ENCODE peak calls at places on chromosomes 11 and 22, in ten cellular contexts. One of them, this sample, is unnamed.

GRCh38 chr11:72735495-72736027 is 16.6 kb downstream of the ARAP1 start:
- DNase-seq in fibroblast of lung: peak
- DNase-seq in CD14-positive monocyte: no peak
- DNase-seq in AG04449: no peak
- DNase-seq in kidney: peak
- DNase-seq in A549: no peak
- DNase-seq in right lobe of liver: no peak
- DNase-seq in foreskin fibroblast: peak
- DNase-seq in B cell: no peak
- DNase-seq in GM12865: no peak
- DNase-seq in this sample: no peak

GRCh38 chr11:124394408-124394807 is 4.4 kb downstream of the OR8B3 start:
- DNase-seq in A549: no peak
- DNase-seq in B cell: no peak
- DNase-seq in kidney: no peak
- DNase-seq in right lobe of liver: no peak
- DNase-seq in AG04449: no peak
- DNase-seq in CD14-positive monocyte: no peak
- DNase-seq in fibroblast of lung: peak
- DNase-seq in foreskin fibroblast: peak
- DNase-seq in GM12865: no peak
- DNase-seq in this sample: no peak

GRCh38 chr22:48851933-48852549 is 975.6 kb downstream of the BRD1 start:
- DNase-seq in B cell: no peak
- DNase-seq in A549: no peak
- DNase-seq in AG04449: no peak
- DNase-seq in foreskin fibroblast: no peak
- DNase-seq in right lobe of liver: peak
- DNase-seq in kidney: peak
- DNase-seq in CD14-positive monocyte: no peak
- DNase-seq in fibroblast of lung: no peak
- DNase-seq in GM12865: no peak
- DNase-seq in this sample: no peak

GRCh38 chr11:111734383-111735261 is 31.6 kb downstream of the PPP2R1B start:
- DNase-seq in B cell: no peak
- DNase-seq in AG04449: no peak
- DNase-seq in GM12865: no peak
- DNase-seq in foreskin fibroblast: peak
- DNase-seq in CD14-positive monocyte: no peak
- DNase-seq in kidney: peak
- DNase-seq in A549: no peak
- DNase-seq in fibroblast of lung: no peak
- DNase-seq in right lobe of liver: no peak
- DNase-seq in this sample: no peak

GRCh38 chr11:96863520-96863919 is 473.7 kb downstream of the JRKL start:
- DNase-seq in CD14-positive monocyte: no peak
- DNase-seq in foreskin fibroblast: no peak
- DNase-seq in A549: no peak
- DNase-seq in kidney: no peak
- DNase-seq in B cell: no peak
- DNase-seq in right lobe of liver: peak
- DNase-seq in AG04449: no peak
- DNase-seq in GM12865: no peak
- DNase-seq in fibroblast of lung: no peak
- DNase-seq in this sample: no peak

GRCh38 chr11:110362916-110363574 is 66.6 kb upstream of the RDX start:
- DNase-seq in foreskin fibroblast: peak
- DNase-seq in GM12865: peak
- DNase-seq in CD14-positive monocyte: no peak
- DNase-seq in AG04449: no peak
- DNase-seq in A549: no peak
- DNase-seq in fibroblast of lung: no peak
- DNase-seq in kidney: no peak
- DNase-seq in B cell: no peak
- DNase-seq in right lobe of liver: peak
- DNase-seq in this sample: no peak

GRCh38 chr22:43173566-43173965 is 13.4 kb downstream of the TTLL12 start:
- DNase-seq in A549: no peak
- DNase-seq in fibroblast of lung: no peak
- DNase-seq in B cell: no peak
- DNase-seq in right lobe of liver: no peak
- DNase-seq in GM12865: no peak
- DNase-seq in foreskin fibroblast: no peak
- DNase-seq in AG04449: no peak
- DNase-seq in kidney: peak
- DNase-seq in CD14-positive monocyte: no peak
- DNase-seq in this sample: no peak

GRCh38 chr11:131865860-131866259 is 495.4 kb downstream of the NTM start:
- DNase-seq in fibroblast of lung: no peak
- DNase-seq in CD14-positive monocyte: no peak
- DNase-seq in GM12865: no peak
- DNase-seq in B cell: no peak
- DNase-seq in A549: no peak
- DNase-seq in foreskin fibroblast: no peak
- DNase-seq in AG04449: no peak
- DNase-seq in right lobe of liver: no peak
- DNase-seq in kidney: no peak
- DNase-seq in this sample: no peak

GRCh38 chr11:62588966-62589637 is 2.2 kb downstream of the TUT1 start:
- DNase-seq in fibroblast of lung: no peak
- DNase-seq in GM12865: no peak
- DNase-seq in right lobe of liver: no peak
- DNase-seq in A549: no peak
- DNase-seq in CD14-positive monocyte: no peak
- DNase-seq in foreskin fibroblast: peak
- DNase-seq in AG04449: no peak
- DNase-seq in kidney: peak
- DNase-seq in B cell: no peak
- DNase-seq in this sample: peak

GRCh38 chr22:24440270-24440717 is 12.9 kb downstream of the ADORA2A start:
- DNase-seq in kidney: peak
- DNase-seq in fibroblast of lung: no peak
- DNase-seq in AG04449: no peak
- DNase-seq in B cell: no peak
- DNase-seq in GM12865: no peak
- DNase-seq in CD14-positive monocyte: peak
- DNase-seq in A549: no peak
- DNase-seq in foreskin fibroblast: no peak
- DNase-seq in right lobe of liver: peak
- DNase-seq in this sample: no peak

GRCh38 chr22:24435861-24436351 is 8.5 kb downstream of the ADORA2A start:
- DNase-seq in A549: no peak
- DNase-seq in foreskin fibroblast: peak
- DNase-seq in kidney: peak
- DNase-seq in fibroblast of lung: no peak
- DNase-seq in right lobe of liver: peak
- DNase-seq in GM12865: no peak
- DNase-seq in CD14-positive monocyte: peak
- DNase-seq in AG04449: no peak
- DNase-seq in B cell: no peak
- DNase-seq in this sample: no peak

GRCh38 chr22:24437091-24437490 is 9.7 kb downstream of the ADORA2A start:
- DNase-seq in kidney: peak
- DNase-seq in B cell: no peak
- DNase-seq in right lobe of liver: peak
- DNase-seq in foreskin fibroblast: no peak
- DNase-seq in A549: no peak
- DNase-seq in AG04449: no peak
- DNase-seq in GM12865: no peak
- DNase-seq in fibroblast of lung: no peak
- DNase-seq in CD14-positive monocyte: no peak
- DNase-seq in this sample: no peak

GRCh38 chr22:24436553-24436952 is 9.2 kb downstream of the ADORA2A start:
- DNase-seq in foreskin fibroblast: no peak
- DNase-seq in fibroblast of lung: no peak
- DNase-seq in A549: no peak
- DNase-seq in AG04449: no peak
- DNase-seq in kidney: peak
- DNase-seq in CD14-positive monocyte: peak
- DNase-seq in GM12865: no peak
- DNase-seq in right lobe of liver: peak
- DNase-seq in B cell: no peak
- DNase-seq in this sample: no peak

DNA sequence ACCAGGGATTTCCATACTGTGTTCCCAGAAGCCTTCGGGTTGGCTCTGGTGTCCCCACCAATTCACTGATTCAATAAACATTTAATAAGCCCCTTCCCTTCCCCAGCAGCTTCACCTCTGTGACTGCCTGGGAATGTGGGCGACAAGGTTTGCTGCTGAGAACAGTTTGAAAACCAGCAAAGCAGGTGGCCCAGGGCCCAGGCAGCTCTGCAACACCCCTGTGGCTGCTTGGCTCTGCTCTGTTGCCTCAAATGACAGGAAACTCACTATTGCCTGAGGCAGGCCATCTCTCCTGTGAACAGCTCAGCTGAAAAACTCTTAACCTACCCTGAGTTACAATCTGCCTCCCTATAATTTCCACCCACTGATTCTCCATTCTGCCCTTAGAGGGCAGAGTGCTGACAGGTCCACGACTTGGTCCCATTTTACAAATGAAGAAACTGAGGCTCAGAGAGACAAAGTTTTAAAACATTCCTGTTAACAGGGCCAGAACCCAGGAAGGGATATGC is 10.5 kb downstream of the ADORA2A start:
- DNase-seq in CD14-positive monocyte: no peak
- DNase-seq in GM12865: peak
- DNase-seq in B cell: peak
- DNase-seq in foreskin fibroblast: peak
- DNase-seq in A549: no peak
- DNase-seq in kidney: peak
- DNase-seq in fibroblast of lung: no peak
- DNase-seq in AG04449: no peak
- DNase-seq in right lobe of liver: peak
- DNase-seq in this sample: peak
- TF ChIP-seq CTCF in CD14-positive monocyte: peak
- TF ChIP-seq CTCF in GM12865: peak
- TF ChIP-seq CTCF in B cell: peak
- TF ChIP-seq CTCF in foreskin fibroblast: peak
- TF ChIP-seq CTCF in A549: peak
- TF ChIP-seq CTCF in kidney: no peak
- TF ChIP-seq CTCF in fibroblast of lung: peak
- TF ChIP-seq CTCF in AG04449: no peak
- TF ChIP-seq CTCF in right lobe of liver: peak
- TF ChIP-seq CTCF in this sample: peak

GRCh38 chr11:81237139-81237538 is 1496.5 kb downstream of the FAM181B start:
- DNase-seq in B cell: peak
- DNase-seq in fibroblast of lung: peak
- DNase-seq in right lobe of liver: no peak
- DNase-seq in kidney: no peak
- DNase-seq in GM12865: peak
- DNase-seq in CD14-positive monocyte: no peak
- DNase-seq in A549: no peak
- DNase-seq in AG04449: no peak
- DNase-seq in foreskin fibroblast: no peak
- DNase-seq in this sample: no peak
- TF ChIP-seq CTCF in B cell: peak
- TF ChIP-seq CTCF in fibroblast of lung: peak
- TF ChIP-seq CTCF in right lobe of liver: peak
- TF ChIP-seq CTCF in kidney: peak
- TF ChIP-seq CTCF in GM12865: peak
- TF ChIP-seq CTCF in CD14-positive monocyte: no peak
- TF ChIP-seq CTCF in A549: peak
- TF ChIP-seq CTCF in AG04449: no peak
- TF ChIP-seq CTCF in foreskin fibroblast: no peak
- TF ChIP-seq CTCF in this sample: peak

GRCh38 chr11:128520206-128520885 is 67.0 kb downstream of the ETS1 start:
- DNase-seq in CD14-positive monocyte: no peak
- DNase-seq in foreskin fibroblast: no peak
- DNase-seq in A549: no peak
- DNase-seq in GM12865: no peak
- DNase-seq in fibroblast of lung: no peak
- DNase-seq in B cell: peak
- DNase-seq in kidney: no peak
- DNase-seq in AG04449: no peak
- DNase-seq in right lobe of liver: no peak
- DNase-seq in this sample: no peak
- TF ChIP-seq CTCF in CD14-positive monocyte: no peak
- TF ChIP-seq CTCF in foreskin fibroblast: no peak
- TF ChIP-seq CTCF in A549: peak
- TF ChIP-seq CTCF in GM12865: peak
- TF ChIP-seq CTCF in fibroblast of lung: no peak
- TF ChIP-seq CTCF in B cell: no peak
- TF ChIP-seq CTCF in kidney: no peak
- TF ChIP-seq CTCF in AG04449: no peak
- TF ChIP-seq CTCF in right lobe of liver: no peak
- TF ChIP-seq CTCF in this sample: peak

GRCh38 chr11:123034587-123034986 is 27.3 kb downstream of the HSPA8 start:
- DNase-seq in fibroblast of lung: no peak
- DNase-seq in B cell: no peak
- DNase-seq in foreskin fibroblast: no peak
- DNase-seq in kidney: no peak
- DNase-seq in GM12865: no peak
- DNase-seq in right lobe of liver: no peak
- DNase-seq in CD14-positive monocyte: no peak
- DNase-seq in AG04449: no peak
- DNase-seq in A549: no peak
- DNase-seq in this sample: no peak

GRCh38 chr11:123030517-123030916 is 31.4 kb downstream of the HSPA8 start:
- DNase-seq in B cell: no peak
- DNase-seq in foreskin fibroblast: no peak
- DNase-seq in GM12865: no peak
- DNase-seq in fibroblast of lung: no peak
- DNase-seq in A549: no peak
- DNase-seq in AG04449: no peak
- DNase-seq in right lobe of liver: no peak
- DNase-seq in CD14-positive monocyte: no peak
- DNase-seq in kidney: no peak
- DNase-seq in this sample: no peak

GRCh38 chr11:123035831-123036230 is 26.1 kb downstream of the HSPA8 start:
- DNase-seq in AG04449: no peak
- DNase-seq in CD14-positive monocyte: no peak
- DNase-seq in fibroblast of lung: no peak
- DNase-seq in foreskin fibroblast: no peak
- DNase-seq in right lobe of liver: no peak
- DNase-seq in B cell: no peak
- DNase-seq in kidney: no peak
- DNase-seq in A549: no peak
- DNase-seq in GM12865: no peak
- DNase-seq in this sample: no peak

DNA sequence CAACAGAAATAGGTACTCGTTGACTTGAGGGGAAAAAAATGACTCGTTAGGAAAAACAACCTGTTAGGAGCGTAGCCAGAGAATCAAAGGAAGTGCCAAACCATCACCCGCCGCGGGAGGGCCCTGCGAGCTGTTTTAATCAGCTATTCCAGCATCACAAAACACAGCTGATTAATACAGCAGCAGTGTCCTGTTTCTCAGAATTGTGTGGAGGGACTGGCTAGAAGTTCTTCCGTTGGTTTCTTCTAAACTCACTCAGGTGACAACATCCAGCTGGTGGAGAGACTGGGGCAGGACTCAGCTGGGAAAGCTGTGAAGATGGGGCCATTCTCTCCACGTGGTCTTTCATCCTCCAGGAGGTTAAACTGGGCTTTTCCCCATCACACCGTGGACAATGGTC is 28.0 kb downstream of the HSPA8 start:
- DNase-seq in fibroblast of lung: no peak
- DNase-seq in foreskin fibroblast: peak
- DNase-seq in right lobe of liver: no peak
- DNase-seq in AG04449: no peak
- DNase-seq in A549: peak
- DNase-seq in kidney: no peak
- DNase-seq in B cell: no peak
- DNase-seq in GM12865: no peak
- DNase-seq in CD14-positive monocyte: no peak
- DNase-seq in this sample: no peak
- TF ChIP-seq CTCF in fibroblast of lung: peak
- TF ChIP-seq CTCF in foreskin fibroblast: no peak
- TF ChIP-seq CTCF in right lobe of liver: no peak
- TF ChIP-seq CTCF in AG04449: no peak
- TF ChIP-seq CTCF in A549: no peak
- TF ChIP-seq CTCF in kidney: no peak
- TF ChIP-seq CTCF in B cell: no peak
- TF ChIP-seq CTCF in GM12865: peak
- TF ChIP-seq CTCF in CD14-positive monocyte: no peak
- TF ChIP-seq CTCF in this sample: peak

This sample was measured in DND-41.